ENCODE peak calls at places on chromosomes 7 and 10, in ten cellular contexts. One of them, this sample, is unnamed.

GRCh38 chr7:25624837-25625236 is 396.6 kb upstream of the NPVF start:
- DNase-seq in tibial nerve: peak
- DNase-seq in prostate gland: no peak
- DNase-seq in A549: no peak
- DNase-seq in GM12892: no peak
- DNase-seq in Peyer's patch: no peak
- DNase-seq in IMR-90: no peak
- DNase-seq in transverse colon: no peak
- DNase-seq in HCT116: no peak
- DNase-seq in testis: peak
- DNase-seq in this sample: peak

GRCh38 chr10:132829403-132829802 is 43.5 kb upstream of the NKX6-2 start:
- DNase-seq in tibial nerve: no peak
- DNase-seq in prostate gland: no peak
- DNase-seq in A549: no peak
- DNase-seq in GM12892: no peak
- DNase-seq in Peyer's patch: peak
- DNase-seq in IMR-90: no peak
- DNase-seq in transverse colon: no peak
- DNase-seq in HCT116: no peak
- DNase-seq in testis: no peak
- DNase-seq in this sample: no peak

GRCh38 chr10:77348082-77348481 is 289.5 kb downstream of the KCNMA1 start:
- DNase-seq in tibial nerve: no peak
- DNase-seq in prostate gland: no peak
- DNase-seq in A549: no peak
- DNase-seq in GM12892: no peak
- DNase-seq in Peyer's patch: no peak
- DNase-seq in IMR-90: peak
- DNase-seq in transverse colon: no peak
- DNase-seq in HCT116: no peak
- DNase-seq in testis: no peak
- DNase-seq in this sample: no peak

GRCh38 chr7:19107142-19107391 is 10.4 kb downstream of the TWIST1 start:
- DNase-seq in tibial nerve: no peak
- DNase-seq in prostate gland: no peak
- DNase-seq in A549: no peak
- DNase-seq in GM12892: no peak
- DNase-seq in Peyer's patch: no peak
- DNase-seq in IMR-90: no peak
- DNase-seq in transverse colon: no peak
- DNase-seq in HCT116: no peak
- DNase-seq in testis: no peak
- DNase-seq in this sample: no peak

GRCh38 chr7:135207739-135208416 is 3.4 kb downstream of the WDR91 start:
- DNase-seq in tibial nerve: no peak
- DNase-seq in prostate gland: no peak
- DNase-seq in A549: no peak
- DNase-seq in GM12892: no peak
- DNase-seq in Peyer's patch: no peak
- DNase-seq in IMR-90: no peak
- DNase-seq in transverse colon: no peak
- DNase-seq in HCT116: no peak
- DNase-seq in testis: no peak
- DNase-seq in this sample: peak

GRCh38 chr10:120963053-120963533 is 111.9 kb downstream of the WDR11 start:
- DNase-seq in tibial nerve: no peak
- DNase-seq in prostate gland: no peak
- DNase-seq in A549: no peak
- DNase-seq in GM12892: no peak
- DNase-seq in Peyer's patch: no peak
- DNase-seq in IMR-90: no peak
- DNase-seq in transverse colon: peak
- DNase-seq in HCT116: no peak
- DNase-seq in testis: no peak
- DNase-seq in this sample: no peak

GRCh38 chr7:127858091-127858914 is 172.9 kb downstream of the LRRC4 start:
- DNase-seq in tibial nerve: no peak
- DNase-seq in prostate gland: no peak
- DNase-seq in A549: no peak
- DNase-seq in GM12892: no peak
- DNase-seq in Peyer's patch: no peak
- DNase-seq in IMR-90: no peak
- DNase-seq in transverse colon: no peak
- DNase-seq in HCT116: no peak
- DNase-seq in testis: no peak
- DNase-seq in this sample: no peak

GRCh38 chr10:80443531-80443974 is 10.6 kb upstream of the TSPAN14 start:
- DNase-seq in tibial nerve: no peak
- DNase-seq in prostate gland: peak
- DNase-seq in A549: peak
- DNase-seq in GM12892: no peak
- DNase-seq in Peyer's patch: no peak
- DNase-seq in IMR-90: no peak
- DNase-seq in transverse colon: peak
- DNase-seq in HCT116: no peak
- DNase-seq in testis: peak
- DNase-seq in this sample: no peak

GRCh38 chr10:133359554-133359971 is 1.7 kb upstream of the FUOM start:
- DNase-seq in tibial nerve: no peak
- DNase-seq in prostate gland: peak
- DNase-seq in A549: no peak
- DNase-seq in GM12892: no peak
- DNase-seq in Peyer's patch: peak
- DNase-seq in IMR-90: no peak
- DNase-seq in transverse colon: peak
- DNase-seq in HCT116: no peak
- DNase-seq in testis: peak
- DNase-seq in this sample: peak

GRCh38 chr10:43048301-43049051 is 28.4 kb upstream of the RET start:
- DNase-seq in tibial nerve: no peak
- DNase-seq in prostate gland: no peak
- DNase-seq in A549: no peak
- DNase-seq in GM12892: peak
- DNase-seq in Peyer's patch: no peak
- DNase-seq in IMR-90: peak
- DNase-seq in transverse colon: no peak
- DNase-seq in HCT116: no peak
- DNase-seq in testis: no peak
- DNase-seq in this sample: peak

GRCh38 chr7:120691915-120692314 is 166.0 kb downstream of the TSPAN12 start:
- DNase-seq in tibial nerve: no peak
- DNase-seq in prostate gland: no peak
- DNase-seq in A549: no peak
- DNase-seq in GM12892: no peak
- DNase-seq in Peyer's patch: no peak
- DNase-seq in IMR-90: no peak
- DNase-seq in transverse colon: no peak
- DNase-seq in HCT116: no peak
- DNase-seq in testis: no peak
- DNase-seq in this sample: no peak

GRCh38 chr7:128404826-128405344 is 4.9 kb downstream of the IMPDH1 start:
- DNase-seq in tibial nerve: no peak
- DNase-seq in prostate gland: no peak
- DNase-seq in A549: no peak
- DNase-seq in GM12892: no peak
- DNase-seq in Peyer's patch: peak
- DNase-seq in IMR-90: peak
- DNase-seq in transverse colon: no peak
- DNase-seq in HCT116: no peak
- DNase-seq in testis: no peak
- DNase-seq in this sample: no peak

GRCh38 chr10:122213766-122214165 is 57.3 kb upstream of the BTBD16 start:
- DNase-seq in tibial nerve: no peak
- DNase-seq in prostate gland: no peak
- DNase-seq in A549: no peak
- DNase-seq in GM12892: no peak
- DNase-seq in Peyer's patch: no peak
- DNase-seq in IMR-90: no peak
- DNase-seq in transverse colon: no peak
- DNase-seq in HCT116: no peak
- DNase-seq in testis: no peak
- DNase-seq in this sample: no peak

GRCh38 chr7:25857376-25858067 is 294.5 kb upstream of the NFE2L3 start:
- DNase-seq in tibial nerve: no peak
- DNase-seq in prostate gland: no peak
- DNase-seq in A549: peak
- DNase-seq in GM12892: no peak
- DNase-seq in Peyer's patch: peak
- DNase-seq in IMR-90: peak
- DNase-seq in transverse colon: peak
- DNase-seq in HCT116: no peak
- DNase-seq in testis: peak
- DNase-seq in this sample: no peak

GRCh38 chr10:120891367-120891766 is 40.2 kb downstream of the WDR11 start:
- DNase-seq in tibial nerve: no peak
- DNase-seq in prostate gland: no peak
- DNase-seq in A549: no peak
- DNase-seq in GM12892: no peak
- DNase-seq in Peyer's patch: no peak
- DNase-seq in IMR-90: peak
- DNase-seq in transverse colon: no peak
- DNase-seq in HCT116: no peak
- DNase-seq in testis: no peak
- DNase-seq in this sample: no peak

GRCh38 chr10:79070611-79071534 is 2.1 kb downstream of the ZMIZ1 start:
- DNase-seq in tibial nerve: peak
- DNase-seq in prostate gland: peak
- DNase-seq in A549: peak
- DNase-seq in GM12892: no peak
- DNase-seq in Peyer's patch: peak
- DNase-seq in IMR-90: peak
- DNase-seq in transverse colon: peak
- DNase-seq in HCT116: no peak
- DNase-seq in testis: peak
- DNase-seq in this sample: peak
- TF ChIP-seq POLR2A in tibial nerve: peak
- TF ChIP-seq POLR2A in prostate gland: peak
- TF ChIP-seq POLR2A in A549: no peak
- TF ChIP-seq POLR2A in GM12892: no peak
- TF ChIP-seq POLR2A in Peyer's patch: peak
- TF ChIP-seq POLR2A in IMR-90: peak
- TF ChIP-seq POLR2A in transverse colon: peak
- TF ChIP-seq POLR2A in HCT116: no peak
- TF ChIP-seq POLR2A in testis: no peak
- TF ChIP-seq POLR2A in this sample: peak

DNA sequence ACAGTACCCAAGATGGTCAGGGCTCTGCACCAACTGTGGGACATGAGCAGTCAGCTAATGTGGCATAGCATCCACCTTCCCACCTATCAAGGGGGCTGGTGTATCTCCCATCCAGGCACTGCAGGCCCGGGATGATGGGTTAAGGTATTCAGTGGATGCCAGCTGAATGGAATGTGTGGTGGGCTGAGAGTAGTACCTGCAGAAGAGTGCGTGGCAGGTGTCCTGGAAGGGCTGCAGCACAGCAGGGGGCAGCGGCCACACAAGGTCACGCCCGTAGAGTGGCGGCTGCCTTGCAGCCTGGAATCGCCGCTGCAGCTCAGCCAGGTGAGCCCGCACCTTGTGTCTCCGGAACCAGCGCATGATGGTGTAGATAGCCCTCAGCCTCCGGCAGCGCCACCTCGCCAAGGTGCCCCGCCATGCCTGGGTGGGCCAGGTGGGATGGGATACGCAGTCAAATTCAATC is 13.3 kb downstream of the MYO1G start:
- DNase-seq in tibial nerve: no peak
- DNase-seq in prostate gland: no peak
- DNase-seq in A549: no peak
- DNase-seq in GM12892: no peak
- DNase-seq in Peyer's patch: no peak
- DNase-seq in IMR-90: no peak
- DNase-seq in transverse colon: no peak
- DNase-seq in HCT116: no peak
- DNase-seq in testis: no peak
- DNase-seq in this sample: no peak
- TF ChIP-seq POLR2A in tibial nerve: no peak
- TF ChIP-seq POLR2A in prostate gland: no peak
- TF ChIP-seq POLR2A in A549: no peak
- TF ChIP-seq POLR2A in GM12892: no peak
- TF ChIP-seq POLR2A in Peyer's patch: no peak
- TF ChIP-seq POLR2A in IMR-90: no peak
- TF ChIP-seq POLR2A in transverse colon: no peak
- TF ChIP-seq POLR2A in HCT116: no peak
- TF ChIP-seq POLR2A in testis: no peak
- TF ChIP-seq POLR2A in this sample: no peak

GRCh38 chr7:107933386-107934013 is 42.5 kb downstream of the DLD start:
- DNase-seq in tibial nerve: no peak
- DNase-seq in prostate gland: no peak
- DNase-seq in A549: no peak
- DNase-seq in GM12892: no peak
- DNase-seq in Peyer's patch: no peak
- DNase-seq in IMR-90: no peak
- DNase-seq in transverse colon: no peak
- DNase-seq in HCT116: no peak
- DNase-seq in testis: no peak
- DNase-seq in this sample: no peak

GRCh38 chr7:107932851-107933250 is 41.9 kb downstream of the DLD start:
- DNase-seq in tibial nerve: no peak
- DNase-seq in prostate gland: no peak
- DNase-seq in A549: no peak
- DNase-seq in GM12892: no peak
- DNase-seq in Peyer's patch: no peak
- DNase-seq in IMR-90: no peak
- DNase-seq in transverse colon: no peak
- DNase-seq in HCT116: no peak
- DNase-seq in testis: no peak
- DNase-seq in this sample: no peak

GRCh38 chr7:107937514-107937913 is 46.5 kb downstream of the DLD start:
- DNase-seq in tibial nerve: no peak
- DNase-seq in prostate gland: peak
- DNase-seq in A549: no peak
- DNase-seq in GM12892: no peak
- DNase-seq in Peyer's patch: no peak
- DNase-seq in IMR-90: no peak
- DNase-seq in transverse colon: no peak
- DNase-seq in HCT116: no peak
- DNase-seq in testis: no peak
- DNase-seq in this sample: no peak

GRCh38 chr7:107936312-107936711 is 45.3 kb downstream of the DLD start:
- DNase-seq in tibial nerve: no peak
- DNase-seq in prostate gland: no peak
- DNase-seq in A549: no peak
- DNase-seq in GM12892: no peak
- DNase-seq in Peyer's patch: no peak
- DNase-seq in IMR-90: no peak
- DNase-seq in transverse colon: no peak
- DNase-seq in HCT116: no peak
- DNase-seq in testis: no peak
- DNase-seq in this sample: no peak

GRCh38 chr7:107934991-107935770 is 44.2 kb downstream of the DLD start:
- DNase-seq in tibial nerve: no peak
- DNase-seq in prostate gland: no peak
- DNase-seq in A549: no peak
- DNase-seq in GM12892: no peak
- DNase-seq in Peyer's patch: no peak
- DNase-seq in IMR-90: peak
- DNase-seq in transverse colon: no peak
- DNase-seq in HCT116: no peak
- DNase-seq in testis: no peak
- DNase-seq in this sample: no peak
- TF ChIP-seq POLR2A in tibial nerve: no peak
- TF ChIP-seq POLR2A in prostate gland: no peak
- TF ChIP-seq POLR2A in A549: no peak
- TF ChIP-seq POLR2A in GM12892: no peak
- TF ChIP-seq POLR2A in Peyer's patch: no peak
- TF ChIP-seq POLR2A in IMR-90: no peak
- TF ChIP-seq POLR2A in transverse colon: no peak
- TF ChIP-seq POLR2A in HCT116: no peak
- TF ChIP-seq POLR2A in testis: no peak
- TF ChIP-seq POLR2A in this sample: no peak

GRCh38 chr10:3786295-3786981 is 1.4 kb upstream of the KLF6 start:
- DNase-seq in tibial nerve: no peak
- DNase-seq in prostate gland: no peak
- DNase-seq in A549: peak
- DNase-seq in GM12892: no peak
- DNase-seq in Peyer's patch: peak
- DNase-seq in IMR-90: peak
- DNase-seq in transverse colon: peak
- DNase-seq in HCT116: peak
- DNase-seq in testis: peak
- DNase-seq in this sample: peak
- TF ChIP-seq POLR2A in tibial nerve: no peak
- TF ChIP-seq POLR2A in prostate gland: no peak
- TF ChIP-seq POLR2A in A549: peak
- TF ChIP-seq POLR2A in GM12892: no peak
- TF ChIP-seq POLR2A in Peyer's patch: peak
- TF ChIP-seq POLR2A in IMR-90: peak
- TF ChIP-seq POLR2A in transverse colon: no peak
- TF ChIP-seq POLR2A in HCT116: peak
- TF ChIP-seq POLR2A in testis: no peak
- TF ChIP-seq POLR2A in this sample: peak

This sample was measured in body of pancreas.